ENCODE peak calls at places on chromosomes 12 and 14, in five cellular contexts. H, L, B, V and U are unnamed samples.
A peak's percentile ranks its signal among the peaks of the same experiment; 100 is the strongest.

GRCh38 chr12:47247418-47247817 is 167.7 kb upstream of the AMIGO2 start:
- DNase-seq in H (no peak), L (no peak), B (no peak), V (peak; percentile 18), U (no peak)

GRCh38 chr14:89678715-89679220 is 261.7 kb upstream of the FOXN3 start:
- DNase-seq in H (no peak), L (no peak), B (no peak), V (no peak), U (no peak)

GRCh38 chr12:81588609-81589008 is 170.5 kb downstream of the PPFIA2 start:
- DNase-seq in H (no peak), L (no peak), B (peak; percentile 12), V (no peak), U (no peak)

GRCh38 chr12:121628037-121628436 is 1.7 kb downstream of the ORAI1 start:
- DNase-seq in H (no peak), L (no peak), B (peak; percentile 27), V (no peak), U (peak; percentile 16)

GRCh38 chr12:91563011-91563410 is 380.4 kb upstream of the DCN start:
- DNase-seq in H (no peak), L (no peak), B (no peak), V (no peak), U (no peak)

GRCh38 chr14:52313903-52314481 is at the start of gene PTGER2:
- DNase-seq in H (peak; percentile 38), L (peak; percentile 48), B (peak; percentile 49), V (peak; percentile 52), U (no peak)

GRCh38 chr14:76480426-76480825 is 104.5 kb downstream of the ESRRB start:
- DNase-seq in H (no peak), L (no peak), B (no peak), V (no peak), U (no peak)

GRCh38 chr14:61525293-61526011 is 169.9 kb upstream of the HIF1A start:
- DNase-seq in H (peak; percentile 69), L (no peak), B (peak; percentile 89), V (peak; percentile 33), U (no peak)

GRCh38 chr12:94092516-94093241 is 55.7 kb upstream of the PLXNC1 start:
- DNase-seq in H (no peak), L (no peak), B (no peak), V (no peak), U (no peak)

GRCh38 chr14:65304963-65305362 is 107.6 kb upstream of the FUT8 start:
- DNase-seq in H (no peak), L (no peak), B (peak; percentile 50), V (no peak), U (peak; percentile 65)

GRCh38 chr14:31229638-31230229 is 22.1 kb upstream of the HECTD1 start:
- DNase-seq in H (no peak), L (no peak), B (no peak), V (peak; percentile 11), U (no peak)

GRCh38 chr14:95026851-95027463 is 130.4 kb downstream of the DICER1 start:
- DNase-seq in H (no peak), L (no peak), B (no peak), V (no peak), U (no peak)

GRCh38 chr12:111597731-111598636 is 1.1 kb downstream of the ATXN2 start:
- DNase-seq in H (peak; percentile 39), L (peak; percentile 66), B (peak; percentile 44), V (peak; percentile 42), U (peak; percentile 34)

GRCh38 chr14:100438678-100439592 is 115.8 kb downstream of the SLC25A47 start:
- DNase-seq in H (peak; percentile 84), L (no peak), B (no peak), V (peak; percentile 74), U (no peak)